ENCODE peak calls at places on chromosomes 7 and 10, in four cellular contexts. R, S, F and L are unnamed samples.

GRCh38 chr10:29479081-29479917 is 155.5 kb downstream of the SVIL start:
- DNase-seq in F (peak), S (no peak), R (peak), L (no peak)

GRCh38 chr7:153022796-153023592 is 263.4 kb downstream of the ACTR3B start:
- DNase-seq in F (no peak), S (no peak), R (no peak), L (no peak)

GRCh38 chr7:2471396-2471795 is 4.8 kb downstream of the GRIFIN start:
- DNase-seq in S (no peak), F (peak), R (no peak), L (peak)

GRCh38 chr10:62005281-62005680 is 103.8 kb downstream of the ARID5B start:
- DNase-seq in R (no peak), F (no peak), S (no peak), L (no peak)

GRCh38 chr10:96272256-96272985 is 1.1 kb upstream of the BLNK start:
- DNase-seq in S (no peak), F (no peak), R (no peak), L (no peak)

GRCh38 chr7:22147868-22148267 is 202.2 kb upstream of the CDCA7L start:
- DNase-seq in S (no peak), F (no peak), R (no peak), L (no peak)

GRCh38 chr7:47638679-47639306 is 56.9 kb upstream of the TNS3 start:
- DNase-seq in F (peak), S (no peak), R (no peak), L (no peak)

GRCh38 chr7:19030280-19030679 is 87.2 kb downstream of the TWIST1 start:
- DNase-seq in F (no peak), R (no peak), S (no peak), L (no peak)

GRCh38 chr7:106326594-106327537 is 42.1 kb upstream of the NAMPT start:
- DNase-seq in S (no peak), R (no peak), F (no peak), L (no peak)

GRCh38 chr10:71964669-71965515 is 697 bp downstream of the CHST3 start:
- DNase-seq in S (peak), R (peak), F (peak), L (peak)